ENCODE peak calls at places on chromosomes 4 and X, in eight cellular contexts. D is psoas muscle; W is CD4-positive, alpha-beta T cell; X is Panc1; T is Right ventricle myocardium superior; E is RWPE2; M is foreskin keratinocyte; L is stimulated activated naive CD8-positive, alpha-beta T cell treated with anti-CD3 and anti-CD28 coated beads, Interleukin-15, Interleukin-2, amounts not matched to agents 100 U/mL and 50 U/mL, for 24 hours. N is an unnamed sample.

GRCh38 chrX:111083101-111083500 is 12.9 kb upstream of the PAK3 start:
- ATAC-seq in X (no peak), W (no peak), T (no peak), M (no peak), L (no peak), E (no peak), D (no peak), N (no peak)

GRCh38 chrX:136251042-136251991 is at the start of gene MAP7D3:
- ATAC-seq in L (peak), X (peak), E (peak), M (peak), T (peak), D (peak), W (peak), N (peak)

GRCh38 chr4:68182382-68182820 is 52.7 kb upstream of the TMPRSS11F start:
- ATAC-seq in M (no peak), D (no peak), T (no peak), X (no peak), E (no peak), L (no peak), W (no peak), N (no peak)

GRCh38 chr4:19580090-19580489 is 671.6 kb upstream of the SLIT2 start:
- ATAC-seq in M (no peak), X (no peak), E (no peak), T (peak), L (no peak), W (no peak), D (no peak), N (peak)

GRCh38 chrX:27815209-27815608 is 7.4 kb downstream of the MAGEB10 start:
- ATAC-seq in D (no peak), T (no peak), M (peak), W (no peak), E (peak), L (no peak), X (no peak), N (no peak)

GRCh38 chr4:164997324-164997723 is 19.9 kb upstream of the TRIM61 start:
- ATAC-seq in L (no peak), D (no peak), M (no peak), W (no peak), E (peak), X (no peak), T (no peak), N (no peak)

GRCh38 chrX:104854188-104854587 is 288.2 kb downstream of the IL1RAPL2 start:
- ATAC-seq in L (peak), E (no peak), D (no peak), M (peak), T (no peak), X (no peak), W (no peak), N (no peak)

GRCh38 chr4:3303840-3304715 is 11.3 kb downstream of the RGS12 start:
- ATAC-seq in L (no peak), T (no peak), E (no peak), D (no peak), X (no peak), W (no peak), M (no peak), N (no peak)

GRCh38 chr4:182922551-182923284 is 5.5 kb upstream of the DCTD start:
- ATAC-seq in M (no peak), W (no peak), E (no peak), X (no peak), T (no peak), L (no peak), D (no peak), N (no peak)

GRCh38 chr4:170106899-170107298 is 17.1 kb upstream of the AADAT start:
- ATAC-seq in M (no peak), E (no peak), W (no peak), L (no peak), X (no peak), T (no peak), D (no peak), N (no peak)

GRCh38 chr4:110197421-110198398 is 705 bp downstream of the ELOVL6 start:
- ATAC-seq in D (peak), M (peak), E (peak), X (peak), W (peak), L (peak), T (peak), N (peak)

GRCh38 chr4:129822708-129823504 is 727.0 kb downstream of the C4orf33 start:
- ATAC-seq in E (peak), W (no peak), T (peak), L (no peak), M (peak), X (no peak), D (peak), N (no peak)

N was measured in gastroesophageal sphincter.